ENCODE peak calls at places on chromosome X, in six cellular contexts. U is pancreas; R is ovary; K is PC-3; F is effector memory CD4-positive, alpha-beta T cell; J is CD4-positive, alpha-beta memory T cell. P is an unnamed sample.

GRCh38 chrX:39896951-39897740 is 200.6 kb downstream of the BCOR start:
- DNase-seq in R (peak; percentile 49), U (peak; percentile 42), K (peak; percentile 72), F (no peak), J (no peak), P (peak; percentile 64)

GRCh38 chrX:79174949-79175644 is 30.6 kb downstream of the GPR174 start:
- DNase-seq in K (no peak), R (no peak), J (no peak), U (no peak), F (no peak), P (no peak)

GRCh38 chrX:106912864-106913263 is 7.3 kb upstream of the CLDN2 start:
- DNase-seq in U (no peak), K (peak; percentile 52), F (no peak), J (no peak), R (no peak), P (no peak)

GRCh38 chrX:122087353-122087752 is 1039.9 kb downstream of the GLUD2 start:
- DNase-seq in R (no peak), F (no peak), U (no peak), K (no peak), J (no peak), P (no peak)

GRCh38 chrX:42615161-42615563 is 162.8 kb downstream of the PPP1R2C start:
- DNase-seq in R (no peak), J (no peak), K (peak; percentile 19), U (no peak), F (no peak), P (no peak)

GRCh38 chrX:48683411-48683982 is at the start of gene WAS:
- DNase-seq in K (no peak), F (peak; percentile 8), J (peak; percentile 56), U (no peak), R (no peak), P (no peak)

GRCh38 chrX:102934624-102935023 is 2.4 kb upstream of the RAB40AL start:
- DNase-seq in U (no peak), F (no peak), J (peak; percentile 17), R (no peak), K (peak; percentile 67), P (no peak)

GRCh38 chrX:48939417-48940228 is 17.8 kb downstream of the OTUD5 start:
- DNase-seq in F (no peak), R (no peak), J (peak; percentile 43), U (no peak), K (no peak), P (no peak)

GRCh38 chrX:99901091-99901490 is 509.0 kb downstream of the PCDH19 start:
- DNase-seq in K (no peak), J (no peak), R (no peak), F (no peak), U (no peak), P (no peak)

GRCh38 chrX:43589735-43590515 is 66.2 kb upstream of the MAOA start:
- DNase-seq in R (no peak), U (no peak), J (no peak), K (peak; percentile 74), F (no peak), P (no peak)

GRCh38 chrX:115894087-115894486 is 276.5 kb upstream of the AGTR2 start:
- DNase-seq in U (no peak), R (peak; percentile 29), J (peak; percentile 20), F (no peak), K (peak; percentile 65), P (no peak)

GRCh38 chrX:100368167-100368566 is 41.9 kb downstream of the PCDH19 start:
- DNase-seq in K (peak; percentile 41), J (no peak), R (no peak), F (no peak), U (no peak), P (no peak)

GRCh38 chrX:40411350-40412111 is 169.2 kb upstream of the ATP6AP2 start:
- DNase-seq in K (no peak), J (no peak), R (no peak), U (no peak), F (no peak), P (no peak)

GRCh38 chrX:84477114-84477513 is 25.1 kb downstream of the HDX start:
- DNase-seq in F (no peak), K (no peak), U (no peak), J (no peak), R (no peak), P (no peak)

GRCh38 chrX:23559975-23560374 is 107.3 kb upstream of the PRDX4 start:
- DNase-seq in K (no peak), F (no peak), R (no peak), U (no peak), J (no peak), P (no peak)

GRCh38 chrX:16671005-16671404 is 21.0 kb downstream of the S100G start:
- DNase-seq in U (no peak), K (peak; percentile 59), J (peak; percentile 35), R (no peak), F (no peak), P (no peak)

GRCh38 chrX:40153335-40154221 is 55.8 kb upstream of the BCOR start:
- DNase-seq in F (no peak), J (no peak), U (peak; percentile 78), K (peak; percentile 36), R (peak; percentile 71), P (peak; percentile 70)

GRCh38 chrX:129091097-129091496 is 432.2 kb downstream of the SMARCA1 start:
- DNase-seq in U (no peak), J (no peak), K (no peak), R (no peak), F (no peak), P (no peak)

GRCh38 chrX:49838374-49838773 is 9.3 kb downstream of the PAGE4 start:
- DNase-seq in J (no peak), K (peak; percentile 35), F (no peak), R (no peak), U (no peak), P (no peak)

GRCh38 chrX:119015407-119016242 is 41.2 kb downstream of the LONRF3 start:
- DNase-seq in F (no peak), U (no peak), K (peak; percentile 98), J (no peak), R (peak; percentile 30), P (peak; percentile 76)

DNA sequence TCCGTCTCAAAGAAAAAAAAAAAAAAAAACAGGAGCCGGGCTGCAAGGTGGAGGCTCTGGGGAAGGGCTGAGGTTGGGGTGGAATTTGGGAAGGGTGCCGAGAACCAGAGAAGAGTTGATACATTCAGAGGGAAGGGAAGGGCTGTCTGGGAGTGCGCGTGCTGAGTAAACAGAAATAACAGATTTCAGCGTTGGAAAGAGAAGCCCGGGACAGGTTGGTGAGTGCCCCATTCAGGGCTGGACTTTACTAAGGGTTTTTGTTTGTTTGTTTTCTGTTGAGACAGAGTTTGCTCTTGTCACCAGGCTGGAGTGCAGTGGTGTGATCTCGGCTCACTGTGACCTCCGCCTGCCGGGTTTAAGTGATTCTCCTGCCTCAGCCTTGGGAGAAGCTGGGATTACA is 1.7 kb upstream of the IL3RA start:
- DNase-seq in K (no peak), F (no peak), R (no peak), J (no peak), U (no peak), P (no peak)
- H3K9me3 ChIP-seq in K (no peaks in the 10 kb centered on the region), F (no peaks in the 10 kb centered on the region), R (no peaks in the 10 kb centered on the region), J (no peaks in the 10 kb centered on the region), U (no peaks in the 10 kb centered on the region), P (peaks cover 11% of the 10 kb centered on the region)

GRCh38 chrX:7071390-7071789 is 76.1 kb upstream of the STS start:
- DNase-seq in U (no peak), R (no peak), J (no peak), F (no peak), K (no peak), P (no peak)
- H3K4me1 ChIP-seq in U (peaks cover 15% of the 10 kb centered on the region), R (no peaks in the 10 kb centered on the region), J (peaks cover 19% of the 10 kb centered on the region), F (peaks cover 8% of the 10 kb centered on the region), K (no peaks in the 10 kb centered on the region), P (no peaks in the 10 kb centered on the region)

GRCh38 chrX:66015152-66015827 is 24.6 kb downstream of the VSIG4 start:
- DNase-seq in U (no peak), J (no peak), F (no peak), K (no peak), R (no peak), P (no peak)
- H3K9me3 ChIP-seq in U (no peaks in the 10 kb centered on the region), J (no peaks in the 10 kb centered on the region), F (no peaks in the 10 kb centered on the region), K (no peaks in the 10 kb centered on the region), R (no peaks in the 10 kb centered on the region), P (no peaks in the 10 kb centered on the region)

GRCh38 chrX:2862404-2862803 is 33.7 kb downstream of the GYG2 start:
- DNase-seq in K (no peak), R (no peak), F (no peak), U (no peak), J (no peak), P (no peak)

GRCh38 chrX:2859197-2859797 is 30.6 kb downstream of the GYG2 start:
- DNase-seq in J (no peak), U (no peak), R (no peak), K (no peak), F (no peak), P (no peak)

GRCh38 chrX:2867191-2867590 is 38.5 kb downstream of the GYG2 start:
- DNase-seq in K (no peak), R (no peak), J (no peak), F (no peak), U (no peak), P (no peak)

GRCh38 chrX:2863646-2864045 is 34.9 kb downstream of the GYG2 start:
- DNase-seq in R (no peak), J (no peak), F (no peak), K (no peak), U (no peak), P (no peak)
- H3K4me1 ChIP-seq in R (no peaks in the 10 kb centered on the region), J (no peaks in the 10 kb centered on the region), F (no peaks in the 10 kb centered on the region), K (no peaks in the 10 kb centered on the region), U (no peaks in the 10 kb centered on the region), P (no peaks in the 10 kb centered on the region)

GRCh38 chrX:71636438-71637252 is 18.3 kb upstream of the CXCR3 start:
- DNase-seq in K (peak; percentile 33), F (no peak), U (no peak), R (no peak), J (peak; percentile 47), P (no peak)
- H3K9me3 ChIP-seq in K (no peaks in the 10 kb centered on the region), F (no peaks in the 10 kb centered on the region), U (no peaks in the 10 kb centered on the region), R (no peaks in the 10 kb centered on the region), J (no peaks in the 10 kb centered on the region), P (no peaks in the 10 kb centered on the region)

GRCh38 chrX:12961191-12961718 is 13.7 kb upstream of the TMSB4X start:
- DNase-seq in R (no peak), F (no peak), J (no peak), K (no peak), U (no peak), P (no peak)
- H3K4me1 ChIP-seq in R (peaks cover 3% of the 10 kb centered on the region), F (peaks cover 33% of the 10 kb centered on the region), J (peaks cover 69% of the 10 kb centered on the region), K (peaks cover 11% of the 10 kb centered on the region), U (no peaks in the 10 kb centered on the region), P (no peaks in the 10 kb centered on the region)

GRCh38 chrX:137926090-137926489 is 360.2 kb downstream of the ZIC3 start:
- DNase-seq in K (peak; percentile 46), J (no peak), R (no peak), F (no peak), U (no peak), P (no peak)
- H3K9me3 ChIP-seq in K (no peaks in the 10 kb centered on the region), J (no peaks in the 10 kb centered on the region), R (no peaks in the 10 kb centered on the region), F (no peaks in the 10 kb centered on the region), U (no peaks in the 10 kb centered on the region), P (no peaks in the 10 kb centered on the region)

DNA sequence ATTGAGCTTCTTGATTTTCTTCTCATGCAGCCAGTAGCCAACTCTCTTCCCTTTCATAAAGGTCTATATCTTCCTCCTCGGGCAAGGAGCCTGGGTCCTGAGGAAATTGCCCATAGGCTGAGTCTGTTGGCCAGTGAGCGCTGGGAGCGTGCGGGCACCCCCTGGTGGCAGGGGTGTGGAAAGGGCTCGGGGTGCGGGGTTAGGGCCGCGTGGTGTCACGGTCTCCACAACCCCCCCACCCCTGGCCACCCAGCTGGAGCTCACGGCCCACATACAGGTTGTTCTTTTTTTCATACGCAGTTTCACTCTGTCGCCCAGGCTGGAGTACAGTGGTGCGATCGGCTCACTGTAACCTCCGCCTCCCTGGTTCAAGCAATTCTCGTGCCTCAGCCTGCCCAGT is 13.1 kb downstream of the RBM10 start:
- DNase-seq in K (no peak), J (no peak), U (peak; percentile 48), F (no peak), R (no peak), P (no peak)
- H3K4me1 ChIP-seq in K (no peaks in the 10 kb centered on the region), J (no peaks in the 10 kb centered on the region), U (no peaks in the 10 kb centered on the region), F (no peaks in the 10 kb centered on the region), R (no peaks in the 10 kb centered on the region), P (no peaks in the 10 kb centered on the region)